ENCODE peak calls at places on chromosome 16, in four cellular contexts. One of them, this sample, is unnamed.

GRCh38 chr16:57263585-57264351 is 18.7 kb downstream of the ARL2BP start:
- DNase-seq in A549: no peak
- DNase-seq in K562: no peak
- DNase-seq in H1: no peak
- DNase-seq in this sample: no peak

GRCh38 chr16:13779676-13780075 is 140.3 kb upstream of the ERCC4 start:
- DNase-seq in A549: no peak
- DNase-seq in K562: peak; percentile 39
- DNase-seq in H1: no peak
- DNase-seq in this sample: no peak

GRCh38 chr16:68800257-68800875 is 43.0 kb upstream of the TANGO6 start:
- DNase-seq in A549: peak; percentile 77
- DNase-seq in K562: peak; percentile 67
- DNase-seq in H1: peak; percentile 82
- DNase-seq in this sample: peak; percentile 77

GRCh38 chr16:69514366-69514765 is 51.4 kb upstream of the NFAT5 start:
- DNase-seq in A549: no peak
- DNase-seq in K562: no peak
- DNase-seq in H1: no peak
- DNase-seq in this sample: no peak

GRCh38 chr16:69522732-69523404 is 42.9 kb upstream of the NFAT5 start:
- DNase-seq in A549: peak; percentile 76
- DNase-seq in K562: peak; percentile 67
- DNase-seq in H1: no peak
- DNase-seq in this sample: peak; percentile 45

GRCh38 chr16:55021595-55022475 is 91.2 kb downstream of the IRX5 start:
- DNase-seq in A549: peak; percentile 68
- DNase-seq in K562: peak; percentile 77
- DNase-seq in H1: peak; percentile 63
- DNase-seq in this sample: peak; percentile 23

GRCh38 chr16:35909351-35909954 is 2450.0 kb downstream of the TP53TG3F start:
- DNase-seq in A549: no peak
- DNase-seq in K562: no peak
- DNase-seq in H1: no peak
- DNase-seq in this sample: no peak

GRCh38 chr16:84453061-84453752 is 51.3 kb downstream of the MEAK7 start:
- DNase-seq in A549: no peak
- DNase-seq in K562: no peak
- DNase-seq in H1: no peak
- DNase-seq in this sample: no peak

GRCh38 chr16:48965391-48965790 is 316.2 kb downstream of the CBLN1 start:
- DNase-seq in A549: no peak
- DNase-seq in K562: no peak
- DNase-seq in H1: no peak
- DNase-seq in this sample: no peak

GRCh38 chr16:86748643-86749042 is 170.3 kb downstream of the FOXL1 start:
- DNase-seq in A549: no peak
- DNase-seq in K562: no peak
- DNase-seq in H1: no peak
- DNase-seq in this sample: no peak

GRCh38 chr16:56610609-56611111 is 2.3 kb downstream of the MT2A start:
- DNase-seq in A549: no peak
- DNase-seq in K562: no peak
- DNase-seq in H1: no peak
- DNase-seq in this sample: no peak

GRCh38 chr16:17318200-17318599 is 152.6 kb downstream of the XYLT1 start:
- DNase-seq in A549: peak; percentile 35
- DNase-seq in K562: no peak
- DNase-seq in H1: no peak
- DNase-seq in this sample: no peak

GRCh38 chr16:11595908-11596504 is 9.3 kb upstream of the LITAF start:
- DNase-seq in A549: no peak
- DNase-seq in K562: no peak
- DNase-seq in H1: no peak
- DNase-seq in this sample: no peak

GRCh38 chr16:102060-102855 is 24.2 kb downstream of the MPG start:
- DNase-seq in A549: no peak
- DNase-seq in K562: no peak
- DNase-seq in H1: no peak
- DNase-seq in this sample: no peak

GRCh38 chr16:71895679-71896385 is 501 bp downstream of the IST1 start:
- DNase-seq in A549: peak; percentile 63
- DNase-seq in K562: peak; percentile 49
- DNase-seq in H1: no peak
- DNase-seq in this sample: no peak
- H3K4me1 ChIP-seq in A549: peaks cover 27% of the 10 kb centered on the region
- H3K4me1 ChIP-seq in K562: peaks cover 7% of the 10 kb centered on the region
- H3K4me1 ChIP-seq in H1: no peaks in the 10 kb centered on the region
- H3K4me1 ChIP-seq in this sample: peaks cover 59% of the 10 kb centered on the region

GRCh38 chr16:31706318-31706717 is 167.3 kb upstream of the ZNF267 start:
- DNase-seq in A549: no peak
- DNase-seq in K562: no peak
- DNase-seq in H1: no peak
- DNase-seq in this sample: no peak

GRCh38 chr16:31706925-31707324 is 166.7 kb upstream of the ZNF267 start:
- DNase-seq in A549: no peak
- DNase-seq in K562: no peak
- DNase-seq in H1: no peak
- DNase-seq in this sample: no peak

GRCh38 chr16:31709181-31709580 is 164.4 kb upstream of the ZNF267 start:
- DNase-seq in A549: no peak
- DNase-seq in K562: no peak
- DNase-seq in H1: no peak
- DNase-seq in this sample: no peak

GRCh38 chr16:31708348-31708747 is 165.3 kb upstream of the ZNF267 start:
- DNase-seq in A549: no peak
- DNase-seq in K562: no peak
- DNase-seq in H1: no peak
- DNase-seq in this sample: no peak

GRCh38 chr16:31707743-31708335 is 165.8 kb upstream of the ZNF267 start:
- DNase-seq in A549: no peak
- DNase-seq in K562: no peak
- DNase-seq in H1: no peak
- DNase-seq in this sample: no peak
- TF ChIP-seq PHF8 in A549: no peak
- TF ChIP-seq PHF8 in K562: no peak
- TF ChIP-seq PHF8 in H1: no peak
- TF ChIP-seq PHF8 in this sample: no peak

DNA sequence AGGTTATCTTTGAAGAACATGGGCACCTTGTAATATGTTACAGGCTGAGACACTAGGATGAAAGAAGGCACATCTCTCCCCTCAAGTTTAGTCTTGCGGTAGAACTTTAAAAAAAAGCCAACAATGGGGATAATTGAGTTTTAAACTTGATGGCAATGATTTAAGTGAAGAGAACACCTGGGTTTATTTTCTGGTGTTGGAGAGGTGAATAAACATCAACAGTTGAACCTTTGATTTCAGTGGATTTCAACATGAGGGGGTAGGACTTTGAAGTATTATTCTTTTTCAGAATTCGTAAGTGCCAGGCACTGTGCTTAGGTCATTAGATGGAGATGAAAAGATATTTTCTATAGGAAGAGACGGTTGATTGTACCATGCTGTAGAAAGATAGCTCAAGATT is 22.3 kb downstream of the HAPSTR1 start:
- DNase-seq in A549: no peak
- DNase-seq in K562: no peak
- DNase-seq in H1: no peak
- DNase-seq in this sample: no peak
- H3K4me1 ChIP-seq in A549: peaks cover 85% of the 10 kb centered on the region
- H3K4me1 ChIP-seq in K562: peaks cover 15% of the 10 kb centered on the region
- H3K4me1 ChIP-seq in H1: peaks cover 18% of the 10 kb centered on the region
- H3K4me1 ChIP-seq in this sample: peaks cover 75% of the 10 kb centered on the region

DNA sequence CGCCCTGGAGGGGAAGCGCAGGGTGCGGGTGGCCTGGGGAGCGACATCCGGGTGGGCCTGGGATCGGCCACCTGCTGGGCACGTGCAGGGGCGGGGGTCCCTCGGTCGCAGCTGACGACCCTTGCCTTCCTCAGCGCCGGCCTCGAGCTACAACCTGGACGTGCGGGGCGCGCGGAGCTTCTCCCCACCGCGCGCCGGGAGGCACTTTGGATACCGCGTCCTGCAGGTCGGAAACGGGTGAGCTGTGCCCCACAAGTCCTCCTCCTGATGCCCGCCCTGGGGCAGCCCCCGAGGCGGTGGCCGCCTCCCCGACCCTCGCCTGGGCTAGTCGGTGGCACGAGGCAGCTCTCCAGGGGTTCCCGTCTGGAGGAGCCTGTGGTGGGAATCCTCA is 1.5 kb downstream of the ITGAL start:
- DNase-seq in A549: no peak
- DNase-seq in K562: no peak
- DNase-seq in H1: no peak
- DNase-seq in this sample: no peak
- TF ChIP-seq PHF8 in A549: no peak
- TF ChIP-seq PHF8 in K562: no peak
- TF ChIP-seq PHF8 in H1: no peak
- TF ChIP-seq PHF8 in this sample: no peak

GRCh38 chr16:8958344-8958808 is 5.3 kb downstream of the USP7 start:
- DNase-seq in A549: no peak
- DNase-seq in K562: peak; percentile 40
- DNase-seq in H1: no peak
- DNase-seq in this sample: no peak

GRCh38 chr16:8957509-8958157 is 6.1 kb downstream of the USP7 start:
- DNase-seq in A549: no peak
- DNase-seq in K562: no peak
- DNase-seq in H1: no peak
- DNase-seq in this sample: no peak

GRCh38 chr16:8957061-8957392 is 6.7 kb downstream of the USP7 start:
- DNase-seq in A549: no peak
- DNase-seq in K562: no peak
- DNase-seq in H1: no peak
- DNase-seq in this sample: no peak

GRCh38 chr16:8955828-8956227 is 7.9 kb downstream of the USP7 start:
- DNase-seq in A549: no peak
- DNase-seq in K562: no peak
- DNase-seq in H1: no peak
- DNase-seq in this sample: no peak

GRCh38 chr16:8956265-8957060 is 7.2 kb downstream of the USP7 start:
- DNase-seq in A549: no peak
- DNase-seq in K562: no peak
- DNase-seq in H1: no peak
- DNase-seq in this sample: no peak
- H3K4me1 ChIP-seq in A549: peaks cover 60% of the 10 kb centered on the region
- H3K4me1 ChIP-seq in K562: peaks cover 56% of the 10 kb centered on the region
- H3K4me1 ChIP-seq in H1: peaks cover 39% of the 10 kb centered on the region
- H3K4me1 ChIP-seq in this sample: peaks cover 94% of the 10 kb centered on the region

GRCh38 chr16:58451263-58451662 is 48.7 kb upstream of the NDRG4 start:
- DNase-seq in A549: no peak
- DNase-seq in K562: no peak
- DNase-seq in H1: no peak
- DNase-seq in this sample: no peak
- TF ChIP-seq PHF8 in A549: no peak
- TF ChIP-seq PHF8 in K562: no peak
- TF ChIP-seq PHF8 in H1: no peak
- TF ChIP-seq PHF8 in this sample: no peak

DNA sequence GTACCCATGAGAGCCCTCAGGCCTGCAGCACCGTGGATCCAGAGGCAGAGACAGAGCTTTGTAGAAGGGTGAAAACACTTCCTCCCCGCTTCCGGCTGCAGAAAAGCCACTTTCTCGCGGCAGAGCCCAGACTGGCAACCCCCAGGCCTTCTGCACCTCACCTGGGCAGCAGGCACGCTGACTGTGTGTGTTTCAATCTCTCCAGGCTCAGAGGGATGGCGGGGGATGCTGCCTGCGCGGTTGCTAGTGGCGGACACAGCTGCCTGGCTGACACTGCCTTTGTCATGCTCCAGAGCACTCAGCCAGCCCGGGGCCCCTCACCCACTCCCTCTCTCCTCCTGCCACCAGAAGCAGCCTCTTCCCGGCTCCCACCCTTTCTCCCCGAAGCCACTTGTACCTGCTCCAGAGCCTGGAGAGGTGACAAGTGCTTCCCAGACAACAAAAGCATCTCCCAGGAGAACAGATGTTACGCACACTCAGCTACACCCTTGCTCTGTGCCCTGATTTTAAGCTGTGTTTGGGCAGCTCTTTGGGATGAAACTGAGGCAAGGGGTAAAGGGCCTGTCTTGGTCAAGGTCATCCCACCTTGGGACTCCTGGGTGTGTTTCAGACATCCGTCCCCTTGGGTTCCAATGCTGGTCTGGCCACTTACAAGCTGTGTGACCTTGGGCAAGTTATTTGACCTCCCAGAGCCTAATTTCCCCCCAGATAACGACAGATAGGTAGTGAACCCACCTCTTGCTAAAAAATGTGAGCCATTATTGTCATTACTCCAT is 9.2 kb upstream of the GLIS2 start:
- DNase-seq in A549: no peak
- DNase-seq in K562: no peak
- DNase-seq in H1: no peak
- DNase-seq in this sample: no peak
- H3K4me1 ChIP-seq in A549: peaks cover 35% of the 10 kb centered on the region
- H3K4me1 ChIP-seq in K562: peaks cover 13% of the 10 kb centered on the region
- H3K4me1 ChIP-seq in H1: peaks cover 14% of the 10 kb centered on the region
- H3K4me1 ChIP-seq in this sample: peaks cover 39% of the 10 kb centered on the region

This sample was measured in HepG2.